ENCODE peak calls at places on chromosomes 11 and 22, in nine cellular contexts. X is bronchial epithelial cell; G is NCI-H1930; M is osteoblast; Q is stimulated activated CD4-positive, alpha-beta T cell treated with anti-CD3 and anti-CD28 coated beads, Interleukin-1b, Interleukin-23, amount 100 ng/mL, for 1 hour; B is mucosa of gallbladder; C is cardiac muscle cell; Z is Right ventricle myocardium inferior; J is lung microvascular endothelial cell. W is an unnamed sample.

GRCh38 chr11:103484545-103484944 is 375.3 kb downstream of the DYNC2H1 start:
- DNase-seq in X (no peak), G (no peak), M (no peak), Q (no peak), B (no peak), C (no peak), Z (no peak), J (no peak), W (no peak)

GRCh38 chr11:130131957-130132850 is 27.4 kb upstream of the ST14 start:
- DNase-seq in X (peak; percentile 70), G (peak; percentile 5), M (peak; percentile 87), Q (peak; percentile 34), B (peak; percentile 60), C (peak; percentile 57), Z (no peak), J (peak; percentile 74), W (peak; percentile 72)

GRCh38 chr22:21626073-21626734 is 3.6 kb downstream of the YDJC start:
- DNase-seq in X (no peak), G (no peak), M (no peak), Q (no peak), B (no peak), C (no peak), Z (no peak), J (no peak), W (no peak)

GRCh38 chr11:67504950-67505561 is at the start of gene PITPNM1:
- DNase-seq in X (peak; percentile 50), G (peak; percentile 67), M (peak; percentile 98), Q (peak; percentile 34), B (peak; percentile 60), C (peak; percentile 68), Z (peak; percentile 90), J (peak; percentile 10), W (no peak)

GRCh38 chr11:69429716-69430491 is 51.6 kb upstream of the LINC01488 start:
- DNase-seq in X (no peak), G (no peak), M (peak; percentile 58), Q (no peak), B (no peak), C (no peak), Z (peak; percentile 14), J (no peak), W (no peak)

GRCh38 chr22:44680481-44680894 is 21.5 kb upstream of the PRR5 start:
- DNase-seq in X (no peak), G (no peak), M (peak; percentile 70), Q (no peak), B (no peak), C (peak; percentile 24), Z (no peak), J (no peak), W (no peak)

GRCh38 chr22:24554316-24555159 is at the start of gene GUCD1:
- DNase-seq in X (peak; percentile 18), G (no peak), M (peak; percentile 79), Q (no peak), B (no peak), C (peak; percentile 31), Z (peak; percentile 74), J (peak; percentile 50), W (no peak)

GRCh38 chr11:74443071-74443864 is 24.1 kb downstream of the KCNE3 start:
- DNase-seq in X (peak; percentile 69), G (peak; percentile 33), M (no peak), Q (no peak), B (peak; percentile 53), C (peak; percentile 21), Z (no peak), J (peak; percentile 25), W (no peak)

GRCh38 chr11:116853461-116854073 is 16.1 kb upstream of the APOA1 start:
- DNase-seq in X (peak; percentile 97), G (no peak), M (peak; percentile 95), Q (peak; percentile 38), B (peak; percentile 69), C (no peak), Z (no peak), J (peak; percentile 88), W (no peak)

GRCh38 chr22:27687984-27688545 is 113.5 kb downstream of the MN1 start:
- DNase-seq in X (peak; percentile 74), G (no peak), M (no peak), Q (no peak), B (no peak), C (no peak), Z (no peak), J (no peak), W (no peak)

GRCh38 chr22:25448435-25449051 is 115.9 kb upstream of the GRK3 start:
- DNase-seq in X (peak; percentile 16), G (no peak), M (peak; percentile 85), Q (no peak), B (no peak), C (peak; percentile 35), Z (no peak), J (peak; percentile 27), W (no peak)

GRCh38 chr11:8265681-8266241 is 2.1 kb upstream of the LMO1 start:
- DNase-seq in X (no peak), G (no peak), M (peak; percentile 79), Q (no peak), B (no peak), C (peak; percentile 30), Z (no peak), J (no peak), W (no peak)

GRCh38 chr11:95089620-95090542 is at the start of gene ENDOD1:
- DNase-seq in X (peak; percentile 70), G (peak; percentile 73), M (peak; percentile 97), Q (peak; percentile 63), B (peak; percentile 87), C (peak; percentile 89), Z (peak; percentile 93), J (peak; percentile 87), W (no peak)

GRCh38 chr11:81644239-81644840 is 1089.3 kb downstream of the FAM181B start:
- DNase-seq in X (peak; percentile 50), G (peak; percentile 1), M (peak; percentile 15), Q (no peak), B (no peak), C (peak; percentile 75), Z (no peak), J (peak; percentile 34), W (no peak)

GRCh38 chr11:65873280-65874156 is 918 bp upstream of the EFEMP2 start:
- DNase-seq in X (peak; percentile 78), G (peak; percentile 91), M (peak; percentile 99), Q (peak; percentile 94), B (peak; percentile 94), C (peak; percentile 96), Z (peak; percentile 98), J (peak; percentile 85), W (no peak)